ENCODE peak calls at places on chromosomes 16 and 17, in five cellular contexts. K, H, Y, U and Z are unnamed samples.

GRCh38 chr17:32927201-32927723 is 691 bp upstream of the TMEM98 start:
- DNase-seq in Y (no peak), K (no peak), U (no peak), H (no peak), Z (no peak)

GRCh38 chr17:66775262-66775661 is 59.7 kb upstream of the CACNG5 start:
- DNase-seq in U (no peak), K (no peak), H (no peak), Y (no peak), Z (no peak)

GRCh38 chr16:24035127-24035842 is 199.5 kb downstream of the PRKCB start:
- DNase-seq in H (peak; percentile 42), Y (no peak), K (no peak), U (no peak), Z (peak; percentile 26)

GRCh38 chr17:83100853-83101391 is 21.5 kb downstream of the METRNL start:
- DNase-seq in H (no peak), U (no peak), K (no peak), Y (no peak), Z (no peak)

GRCh38 chr17:65514541-65514940 is 46.9 kb downstream of the AXIN2 start:
- DNase-seq in K (no peak), H (no peak), Y (peak; percentile 36), U (no peak), Z (no peak)

GRCh38 chr17:11140028-11140427 is 101.0 kb upstream of the SHISA6 start:
- DNase-seq in K (no peak), Y (no peak), U (no peak), H (no peak), Z (no peak)

GRCh38 chr17:14575349-14575966 is 274.6 kb downstream of the HS3ST3B1 start:
- DNase-seq in U (no peak), Y (no peak), H (no peak), K (no peak), Z (no peak)

GRCh38 chr16:20901068-20901440 is 483 bp downstream of the LYRM1 start:
- DNase-seq in K (no peak), U (no peak), H (no peak), Y (no peak), Z (no peak)

GRCh38 chr17:15262291-15263205 is 2.6 kb downstream of the PMP22 start:
- DNase-seq in Y (peak; percentile 89), K (peak; percentile 95), U (peak; percentile 79), H (no peak), Z (no peak)

GRCh38 chr17:31392856-31393748 is 1.6 kb downstream of the RAB11FIP4 start:
- DNase-seq in Y (no peak), H (no peak), U (no peak), K (peak; percentile 57), Z (peak; percentile 12)

GRCh38 chr17:4853195-4853762 is 20.1 kb downstream of the MINK1 start:
- DNase-seq in H (no peak), K (no peak), Y (no peak), U (no peak), Z (no peak)

GRCh38 chr16:88721815-88722755 is 15.8 kb downstream of the CTU2 start:
- DNase-seq in U (no peak), K (no peak), H (no peak), Y (no peak), Z (no peak)

GRCh38 chr17:32259596-32259995 is 6.0 kb upstream of the RHBDL3 start:
- DNase-seq in U (no peak), Y (peak; percentile 67), K (no peak), H (no peak), Z (no peak)

GRCh38 chr17:44546711-44547606 is 10.3 kb upstream of the FZD2 start:
- DNase-seq in U (no peak), Y (peak; percentile 77), K (no peak), H (no peak), Z (no peak)

GRCh38 chr17:81821603-81822311 is 11.3 kb downstream of the MCRIP1 start:
- DNase-seq in K (no peak), U (peak; percentile 88), H (no peak), Y (peak; percentile 56), Z (no peak)

GRCh38 chr17:41695954-41696720 is 7.5 kb downstream of the EIF1 start:
- DNase-seq in K (no peak), H (peak; percentile 62), U (peak; percentile 67), Y (peak; percentile 87), Z (peak; percentile 80)

GRCh38 chr17:42700890-42701289 is 18.6 kb downstream of the CNTNAP1 start:
- DNase-seq in Y (no peak), H (no peak), K (no peak), U (no peak), Z (no peak)

GRCh38 chr17:6365187-6365943 is 69.6 kb downstream of the AIPL1 start:
- DNase-seq in U (no peak), Y (no peak), K (no peak), H (no peak), Z (no peak)

GRCh38 chr17:70355185-70355584 is 185.9 kb downstream of the KCNJ2 start:
- DNase-seq in U (no peak), H (no peak), K (no peak), Y (peak; percentile 19), Z (no peak)

GRCh38 chr16:28974007-28974436 is 556 bp upstream of the SPNS1 start:
- DNase-seq in Y (peak; percentile 74), K (no peak), U (peak; percentile 43), H (no peak), Z (no peak)

GRCh38 chr17:61058066-61058465 is 341.6 kb upstream of the TBX2 start:
- DNase-seq in H (no peak), U (no peak), Y (no peak), K (no peak), Z (no peak)

GRCh38 chr17:74241434-74241833 is 28.1 kb downstream of the TTYH2 start:
- DNase-seq in H (no peak), Y (no peak), K (no peak), U (no peak), Z (no peak)

GRCh38 chr16:83830091-83830768 is 22.5 kb downstream of the HSBP1 start:
- DNase-seq in U (no peak), Y (no peak), H (no peak), K (no peak), Z (no peak)

GRCh38 chr16:88922114-88922825 is 54.7 kb downstream of the CBFA2T3 start:
- DNase-seq in U (peak; percentile 88), Y (peak; percentile 68), H (no peak), K (no peak), Z (no peak)

GRCh38 chr16:8634991-8635736 is 13.7 kb downstream of the METTL22 start:
- DNase-seq in Y (peak; percentile 52), H (no peak), K (no peak), U (no peak), Z (no peak)

GRCh38 chr17:50909765-50910661 is 43.9 kb upstream of the TOB1 start:
- DNase-seq in U (no peak), Y (no peak), H (peak; percentile 74), K (no peak), Z (no peak)
- TF ChIP-seq CTCF in U (no peak), Y (no peak), H (no peak), K (no peak), Z (no peak)

GRCh38 chr16:80527297-80527696 is 13.5 kb upstream of the DYNLRB2 start:
- DNase-seq in U (no peak), H (peak; percentile 3), K (no peak), Y (peak; percentile 55), Z (peak; percentile 54)

GRCh38 chr16:80530479-80530878 is 10.3 kb upstream of the DYNLRB2 start:
- DNase-seq in K (no peak), H (no peak), Y (no peak), U (no peak), Z (no peak)

GRCh38 chr16:80525420-80525819 is 15.4 kb upstream of the DYNLRB2 start:
- DNase-seq in H (no peak), Y (no peak), U (no peak), K (no peak), Z (no peak)

DNA sequence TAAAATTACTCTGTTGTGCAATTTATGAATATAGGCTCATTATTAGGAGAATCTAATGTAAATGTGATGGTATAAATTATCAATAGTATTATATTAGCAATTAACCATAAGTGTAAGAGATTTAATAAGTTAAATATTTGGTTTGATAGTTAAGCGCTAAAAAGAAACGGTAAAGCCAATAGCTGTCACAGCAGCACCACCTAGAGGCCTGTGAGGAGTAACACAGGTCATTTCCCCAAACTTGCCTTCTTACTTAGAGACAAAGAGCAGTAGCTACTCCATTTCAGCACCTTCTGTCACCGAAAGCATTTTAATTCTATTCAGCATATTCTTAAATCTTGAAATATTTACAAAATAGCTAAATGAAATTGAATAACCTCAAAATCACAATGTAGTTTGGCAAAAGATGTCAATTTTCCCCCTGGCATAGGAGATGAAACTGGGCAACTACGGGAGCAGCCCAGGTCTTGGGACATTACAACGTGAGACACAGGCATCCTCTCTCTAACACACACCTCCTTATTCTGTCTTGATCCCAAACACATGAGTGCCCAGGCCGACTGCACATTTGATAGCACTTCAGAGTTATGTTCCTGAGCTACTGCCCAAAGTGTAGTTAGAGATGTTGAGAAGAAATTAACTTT is 14.3 kb upstream of the DYNLRB2 start:
- DNase-seq in H (peak; percentile 40), K (no peak), U (peak; percentile 32), Y (peak; percentile 75), Z (peak; percentile 59)
- TF ChIP-seq CTCF in H (peak; percentile 86), K (peak; percentile 73), U (peak; percentile 61), Y (peak; percentile 73), Z (peak; percentile 81)

DNA sequence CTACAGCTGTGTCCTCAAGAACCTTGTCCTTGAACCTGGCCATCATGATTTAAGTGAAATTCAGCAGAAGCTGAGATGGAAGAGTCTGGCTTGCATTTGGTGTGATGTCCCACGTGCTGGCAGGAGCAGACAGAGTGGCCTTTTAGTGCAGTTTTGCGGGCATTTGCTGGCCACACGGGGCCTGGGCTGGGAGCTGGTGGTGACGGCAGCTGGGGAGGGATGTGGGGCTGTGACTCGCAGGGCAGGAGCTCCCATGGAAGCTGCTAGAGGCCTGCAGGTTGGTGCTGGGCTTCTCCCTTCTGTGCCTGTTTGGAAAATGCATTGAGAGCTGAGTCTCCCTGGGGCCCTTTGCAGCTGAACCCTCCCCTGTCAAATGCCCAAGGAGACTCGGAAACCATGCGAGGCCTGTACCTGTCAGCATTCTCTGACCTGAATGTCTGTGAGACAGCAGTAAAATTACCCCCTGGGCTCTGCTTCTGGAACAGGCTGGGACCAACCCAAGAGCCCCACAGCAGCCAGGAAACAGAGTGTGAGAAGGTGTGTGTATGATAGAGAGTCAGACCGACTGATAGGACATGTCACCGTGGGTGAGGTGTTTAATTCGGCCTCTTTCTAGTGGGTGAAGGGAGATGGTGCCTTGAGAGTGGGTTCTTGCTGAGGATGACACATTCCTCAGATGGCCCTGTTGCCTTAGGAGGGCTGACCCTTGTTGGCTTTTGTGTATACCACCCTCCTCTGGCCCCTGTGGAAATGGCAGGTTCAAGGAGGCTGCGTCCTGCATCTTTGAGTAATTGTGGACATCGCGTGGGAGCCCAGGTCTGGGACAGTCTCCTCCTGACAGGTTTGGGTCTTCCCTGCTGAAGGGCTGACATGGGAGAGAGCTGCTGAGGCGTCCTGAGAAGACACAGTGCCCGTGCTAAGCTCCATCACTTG is 145.5 kb downstream of the MSI2 start:
- DNase-seq in Y (no peak), U (no peak), H (no peak), K (no peak), Z (no peak)
- TF ChIP-seq CTCF in Y (no peak), U (no peak), H (no peak), K (no peak), Z (peak; percentile 29)

GRCh38 chr17:48037924-48038323 is 327 bp upstream of the COPZ2 start:
- DNase-seq in Y (no peak), H (no peak), U (no peak), K (no peak), Z (no peak)

GRCh38 chr17:48038687-48039086 is 1.1 kb upstream of the COPZ2 start:
- DNase-seq in K (no peak), U (no peak), H (no peak), Y (no peak), Z (no peak)

GRCh38 chr17:48036693-48037035 is 933 bp downstream of the COPZ2 start:
- DNase-seq in U (no peak), K (no peak), Y (no peak), H (no peak), Z (no peak)

GRCh38 chr17:48031966-48032365 is 5.6 kb downstream of the COPZ2 start:
- DNase-seq in H (no peak), Y (no peak), U (no peak), K (no peak), Z (no peak)

GRCh38 chr17:48037036-48037881 is at the start of gene COPZ2:
- DNase-seq in U (peak; percentile 58), Y (peak; percentile 59), H (peak; percentile 51), K (no peak), Z (peak; percentile 62)
- TF ChIP-seq CTCF in U (peak; percentile 50), Y (peak; percentile 73), H (peak; percentile 83), K (no peak), Z (peak; percentile 69)